ENCODE peak calls at places on chromosome 20, in ten cellular contexts. D is mesendoderm; M is stimulated activated CD4-positive, alpha-beta T cell treated with anti-CD3 and anti-CD28 coated beads, Interleukin-12 subunit alpha, Interleukin-12 subunit beta, amount 100 ng/mL, for 4 hours; T is nephron progenitor cell; U is GM23338; E is PC-9; I is mammary epithelial cell; O is activated T-helper 1 cell treated with anti-CD3 and anti-CD28 coated beads, Interleukin-2, amount 50 U/mL, for 16 hours; N is skeletal muscle cell; Y is RKO. B is an unnamed sample.

GRCh38 chr20:50191065-50191565 is 485 bp downstream of the CEBPB start:
- DNase-seq in D (no peak), M (peak), T (no peak), U (peak), E (peak), I (peak), O (no peak), N (no peak), Y (peak), B (peak)

GRCh38 chr20:44938637-44939036 is 21.6 kb downstream of the TOMM34 start:
- DNase-seq in D (no peak), M (no peak), T (no peak), U (no peak), E (no peak), I (no peak), O (no peak), N (no peak), Y (no peak), B (no peak)

GRCh38 chr20:33724439-33725094 is 4.5 kb upstream of the PXMP4 start:
- DNase-seq in D (no peak), M (no peak), T (no peak), U (no peak), E (peak), I (no peak), O (no peak), N (no peak), Y (no peak), B (no peak)

GRCh38 chr20:57654998-57655811 is 35.0 kb upstream of the ZBP1 start:
- DNase-seq in D (peak), M (no peak), T (no peak), U (peak), E (no peak), I (no peak), O (peak), N (no peak), Y (no peak), B (no peak)

GRCh38 chr20:23702021-23702420 is 13.2 kb upstream of the CST4 start:
- DNase-seq in D (no peak), M (no peak), T (no peak), U (no peak), E (no peak), I (no peak), O (no peak), N (no peak), Y (no peak), B (no peak)

GRCh38 chr20:46350201-46350985 is 42.1 kb upstream of the CDH22 start:
- DNase-seq in D (peak), M (no peak), T (no peak), U (peak), E (peak), I (peak), O (no peak), N (peak), Y (no peak), B (peak)

GRCh38 chr20:49171928-49172327 is 16.2 kb downstream of the STAU1 start:
- DNase-seq in D (no peak), M (no peak), T (no peak), U (no peak), E (no peak), I (no peak), O (no peak), N (no peak), Y (no peak), B (no peak)

GRCh38 chr20:24018796-24019195 is 30.2 kb upstream of the GGTLC1 start:
- DNase-seq in D (peak), M (no peak), T (no peak), U (no peak), E (peak), I (peak), O (no peak), N (no peak), Y (no peak), B (no peak)

GRCh38 chr20:15643713-15644112 is 929.5 kb downstream of the KIF16B start:
- DNase-seq in D (peak), M (no peak), T (no peak), U (peak), E (no peak), I (no peak), O (no peak), N (no peak), Y (peak), B (no peak)

GRCh38 chr20:57653910-57654309 is 33.7 kb upstream of the ZBP1 start:
- DNase-seq in D (no peak), M (no peak), T (no peak), U (no peak), E (no peak), I (no peak), O (peak), N (no peak), Y (no peak), B (no peak)

GRCh38 chr20:57457243-57457761 is 66.1 kb downstream of the RBM38 start:
- DNase-seq in D (no peak), M (no peak), T (no peak), U (no peak), E (no peak), I (no peak), O (no peak), N (no peak), Y (no peak), B (no peak)

GRCh38 chr20:44809380-44810060 is 826 bp downstream of the RIMS4 start:
- DNase-seq in D (peak), M (no peak), T (peak), U (peak), E (no peak), I (no peak), O (no peak), N (no peak), Y (no peak), B (no peak)

GRCh38 chr20:4563534-4563933 is 158.2 kb upstream of the PRND start:
- DNase-seq in D (peak), M (no peak), T (peak), U (peak), E (peak), I (peak), O (no peak), N (no peak), Y (peak), B (no peak)

GRCh38 chr20:48783533-48784272 is 44.1 kb downstream of the PREX1 start:
- DNase-seq in D (no peak), M (no peak), T (no peak), U (no peak), E (no peak), I (no peak), O (no peak), N (no peak), Y (no peak), B (no peak)

GRCh38 chr20:58389324-58389967 is 417 bp downstream of the VAPB start:
- DNase-seq in D (peak), M (peak), T (peak), U (peak), E (peak), I (peak), O (no peak), N (no peak), Y (peak), B (no peak)

GRCh38 chr20:61919239-61919638 is 146.4 kb downstream of the TAF4 start:
- DNase-seq in D (no peak), M (no peak), T (no peak), U (no peak), E (no peak), I (no peak), O (no peak), N (no peak), Y (no peak), B (no peak)

GRCh38 chr20:40192083-40192482 is 497.0 kb downstream of the MAFB start:
- DNase-seq in D (no peak), M (no peak), T (no peak), U (no peak), E (no peak), I (no peak), O (no peak), N (no peak), Y (no peak), B (no peak)

GRCh38 chr20:20744170-20744725 is 31.8 kb upstream of the RALGAPA2 start:
- DNase-seq in D (no peak), M (no peak), T (no peak), U (no peak), E (no peak), I (no peak), O (no peak), N (no peak), Y (no peak), B (no peak)

GRCh38 chr20:32400476-32400875 is 42.3 kb downstream of the ASXL1 start:
- DNase-seq in D (no peak), M (no peak), T (no peak), U (no peak), E (no peak), I (no peak), O (no peak), N (no peak), Y (no peak), B (no peak)

GRCh38 chr20:7094438-7094997 is 327.0 kb downstream of the BMP2 start:
- DNase-seq in D (peak), M (no peak), T (peak), U (peak), E (no peak), I (peak), O (no peak), N (no peak), Y (peak), B (no peak)

GRCh38 chr20:57990396-57990987 is 238.0 kb downstream of the ANKRD60 start:
- DNase-seq in D (no peak), M (no peak), T (no peak), U (no peak), E (no peak), I (peak), O (no peak), N (no peak), Y (no peak), B (no peak)

GRCh38 chr20:22389836-22390542 is 194.4 kb downstream of the FOXA2 start:
- DNase-seq in D (peak), M (no peak), T (no peak), U (peak), E (peak), I (peak), O (no peak), N (no peak), Y (peak), B (no peak)

GRCh38 chr20:33053291-33054106 is at the start of gene BPIFB3:
- DNase-seq in D (no peak), M (no peak), T (no peak), U (peak), E (no peak), I (no peak), O (no peak), N (no peak), Y (no peak), B (no peak)

GRCh38 chr20:45798935-45799642 is 7.3 kb downstream of the DNTTIP1 start:
- DNase-seq in D (peak), M (peak), T (peak), U (peak), E (peak), I (peak), O (peak), N (no peak), Y (peak), B (no peak)

GRCh38 chr20:22418738-22419137 is 165.6 kb downstream of the FOXA2 start:
- DNase-seq in D (no peak), M (no peak), T (no peak), U (no peak), E (peak), I (no peak), O (no peak), N (no peak), Y (no peak), B (no peak)

GRCh38 chr20:46828471-46828870 is 66.2 kb upstream of the EYA2 start:
- DNase-seq in D (no peak), M (no peak), T (no peak), U (no peak), E (no peak), I (peak), O (no peak), N (no peak), Y (no peak), B (no peak)

GRCh38 chr20:48531505-48531904 is 296.3 kb downstream of the PREX1 start:
- DNase-seq in D (no peak), M (no peak), T (no peak), U (no peak), E (no peak), I (no peak), O (no peak), N (no peak), Y (no peak), B (no peak)

B was measured in GM06990.